ENCODE peak calls at places on chromosome 18, in eight cellular contexts. One of them, this sample, is unnamed.

GRCh38 chr18:76621184-76621583 is 126.1 kb upstream of the ZNF516 start:
- DNase-seq in body of pancreas: no peak
- DNase-seq in Panc1: no peak
- DNase-seq in AG10803: peak; percentile 11
- DNase-seq in coronary artery: no peak
- DNase-seq in foreskin fibroblast: peak; percentile 37
- DNase-seq in colonic mucosa: no peak
- DNase-seq in choroid plexus epithelial cell: peak; percentile 43
- DNase-seq in this sample: no peak

GRCh38 chr18:34709631-34710429 is at the start of gene DTNA:
- DNase-seq in coronary artery: no peak
- DNase-seq in AG10803: peak; percentile 98
- DNase-seq in body of pancreas: no peak
- DNase-seq in Panc1: no peak
- DNase-seq in choroid plexus epithelial cell: peak; percentile 98
- DNase-seq in foreskin fibroblast: peak; percentile 97
- DNase-seq in colonic mucosa: no peak
- DNase-seq in this sample: no peak

GRCh38 chr18:43525149-43525548 is 247.9 kb upstream of the SYT4 start:
- DNase-seq in foreskin fibroblast: no peak
- DNase-seq in body of pancreas: peak; percentile 77
- DNase-seq in coronary artery: no peak
- DNase-seq in AG10803: no peak
- DNase-seq in choroid plexus epithelial cell: no peak
- DNase-seq in colonic mucosa: no peak
- DNase-seq in Panc1: no peak
- DNase-seq in this sample: no peak

GRCh38 chr18:36534154-36534688 is 236.7 kb downstream of the FHOD3 start:
- DNase-seq in body of pancreas: no peak
- DNase-seq in Panc1: no peak
- DNase-seq in foreskin fibroblast: no peak
- DNase-seq in choroid plexus epithelial cell: no peak
- DNase-seq in coronary artery: peak; percentile 19
- DNase-seq in colonic mucosa: no peak
- DNase-seq in AG10803: no peak
- DNase-seq in this sample: no peak

GRCh38 chr18:54444309-54444914 is 86.7 kb downstream of the C18orf54 start:
- DNase-seq in body of pancreas: peak; percentile 63
- DNase-seq in foreskin fibroblast: peak; percentile 79
- DNase-seq in Panc1: peak; percentile 41
- DNase-seq in AG10803: peak; percentile 45
- DNase-seq in choroid plexus epithelial cell: peak; percentile 84
- DNase-seq in colonic mucosa: peak; percentile 69
- DNase-seq in coronary artery: no peak
- DNase-seq in this sample: peak; percentile 40

GRCh38 chr18:43170586-43170985 is 55.1 kb upstream of the RIT2 start:
- DNase-seq in coronary artery: no peak
- DNase-seq in body of pancreas: no peak
- DNase-seq in AG10803: no peak
- DNase-seq in choroid plexus epithelial cell: no peak
- DNase-seq in foreskin fibroblast: no peak
- DNase-seq in colonic mucosa: no peak
- DNase-seq in Panc1: no peak
- DNase-seq in this sample: no peak

GRCh38 chr18:36993068-36993467 is 164.1 kb downstream of the KIAA1328 start:
- DNase-seq in colonic mucosa: no peak
- DNase-seq in choroid plexus epithelial cell: peak; percentile 81
- DNase-seq in foreskin fibroblast: peak; percentile 48
- DNase-seq in AG10803: peak; percentile 57
- DNase-seq in Panc1: no peak
- DNase-seq in coronary artery: no peak
- DNase-seq in body of pancreas: no peak
- DNase-seq in this sample: no peak

GRCh38 chr18:79525556-79526467 is 130.1 kb downstream of the NFATC1 start:
- DNase-seq in coronary artery: peak; percentile 84
- DNase-seq in choroid plexus epithelial cell: no peak
- DNase-seq in body of pancreas: peak; percentile 32
- DNase-seq in colonic mucosa: no peak
- DNase-seq in AG10803: peak; percentile 30
- DNase-seq in Panc1: no peak
- DNase-seq in foreskin fibroblast: no peak
- DNase-seq in this sample: no peak

GRCh38 chr18:39561136-39561535 is 1995.5 kb upstream of the CELF4 start:
- DNase-seq in body of pancreas: no peak
- DNase-seq in coronary artery: no peak
- DNase-seq in Panc1: no peak
- DNase-seq in choroid plexus epithelial cell: no peak
- DNase-seq in foreskin fibroblast: peak; percentile 24
- DNase-seq in AG10803: peak; percentile 56
- DNase-seq in colonic mucosa: no peak
- DNase-seq in this sample: no peak

GRCh38 chr18:54215069-54215468 is 9.4 kb downstream of the MBD2 start:
- DNase-seq in AG10803: peak; percentile 74
- DNase-seq in foreskin fibroblast: peak; percentile 31
- DNase-seq in Panc1: no peak
- DNase-seq in colonic mucosa: no peak
- DNase-seq in body of pancreas: no peak
- DNase-seq in choroid plexus epithelial cell: peak; percentile 61
- DNase-seq in coronary artery: no peak
- DNase-seq in this sample: no peak

GRCh38 chr18:10259934-10260333 is 194.5 kb upstream of the APCDD1 start:
- DNase-seq in foreskin fibroblast: peak; percentile 61
- DNase-seq in AG10803: no peak
- DNase-seq in colonic mucosa: no peak
- DNase-seq in Panc1: no peak
- DNase-seq in body of pancreas: no peak
- DNase-seq in coronary artery: no peak
- DNase-seq in choroid plexus epithelial cell: no peak
- DNase-seq in this sample: no peak

GRCh38 chr18:24827500-24827899 is 367.1 kb downstream of the HRH4 start:
- DNase-seq in AG10803: peak; percentile 55
- DNase-seq in choroid plexus epithelial cell: no peak
- DNase-seq in foreskin fibroblast: peak; percentile 53
- DNase-seq in colonic mucosa: no peak
- DNase-seq in coronary artery: no peak
- DNase-seq in Panc1: no peak
- DNase-seq in body of pancreas: no peak
- DNase-seq in this sample: no peak
- TF ChIP-seq CTCF in AG10803: peak; percentile 24
- TF ChIP-seq CTCF in choroid plexus epithelial cell: no peak
- TF ChIP-seq CTCF in foreskin fibroblast: peak; percentile 18
- TF ChIP-seq CTCF in colonic mucosa: no peak
- TF ChIP-seq CTCF in coronary artery: no peak
- TF ChIP-seq CTCF in Panc1: no peak
- TF ChIP-seq CTCF in body of pancreas: no peak
- TF ChIP-seq CTCF in this sample: no peak

DNA sequence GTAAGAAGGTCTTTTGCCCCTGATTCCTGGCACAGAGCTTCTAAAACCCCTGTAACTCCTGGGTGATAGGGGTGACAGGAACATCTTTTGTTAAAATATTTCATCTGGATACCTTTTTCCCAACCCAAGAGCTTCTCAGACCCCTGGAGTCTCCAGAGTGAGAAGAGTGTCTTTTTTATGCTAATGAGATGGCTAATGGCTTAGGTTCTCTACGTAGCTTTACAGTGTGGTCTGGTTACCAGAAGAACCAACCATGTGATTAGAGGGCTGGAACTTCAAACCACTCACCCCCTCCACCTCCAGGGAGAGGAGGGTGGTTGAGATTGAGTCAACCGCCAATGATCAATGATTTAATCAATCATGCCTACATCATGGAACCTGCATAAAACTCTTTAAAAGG is 16.2 kb upstream of the DCC start:
- DNase-seq in body of pancreas: no peak
- DNase-seq in foreskin fibroblast: no peak
- DNase-seq in coronary artery: no peak
- DNase-seq in AG10803: no peak
- DNase-seq in choroid plexus epithelial cell: no peak
- DNase-seq in Panc1: no peak
- DNase-seq in colonic mucosa: no peak
- DNase-seq in this sample: no peak
- H3K4me3 ChIP-seq in body of pancreas: no peak overlapping the region
- H3K4me3 ChIP-seq in foreskin fibroblast: no peak overlapping the region
- H3K4me3 ChIP-seq in coronary artery: no peak overlapping the region
- H3K4me3 ChIP-seq in AG10803: no peak overlapping the region
- H3K4me3 ChIP-seq in choroid plexus epithelial cell: no peak overlapping the region
- H3K4me3 ChIP-seq in Panc1: no peak overlapping the region
- H3K4me3 ChIP-seq in colonic mucosa: no peak overlapping the region
- H3K4me3 ChIP-seq in this sample: no peak overlapping the region

GRCh38 chr18:74654637-74655036 is 57.0 kb downstream of the ZNF407 start:
- DNase-seq in Panc1: peak; percentile 38
- DNase-seq in foreskin fibroblast: peak; percentile 41
- DNase-seq in body of pancreas: no peak
- DNase-seq in choroid plexus epithelial cell: peak; percentile 61
- DNase-seq in AG10803: peak; percentile 44
- DNase-seq in coronary artery: no peak
- DNase-seq in colonic mucosa: no peak
- DNase-seq in this sample: no peak

DNA sequence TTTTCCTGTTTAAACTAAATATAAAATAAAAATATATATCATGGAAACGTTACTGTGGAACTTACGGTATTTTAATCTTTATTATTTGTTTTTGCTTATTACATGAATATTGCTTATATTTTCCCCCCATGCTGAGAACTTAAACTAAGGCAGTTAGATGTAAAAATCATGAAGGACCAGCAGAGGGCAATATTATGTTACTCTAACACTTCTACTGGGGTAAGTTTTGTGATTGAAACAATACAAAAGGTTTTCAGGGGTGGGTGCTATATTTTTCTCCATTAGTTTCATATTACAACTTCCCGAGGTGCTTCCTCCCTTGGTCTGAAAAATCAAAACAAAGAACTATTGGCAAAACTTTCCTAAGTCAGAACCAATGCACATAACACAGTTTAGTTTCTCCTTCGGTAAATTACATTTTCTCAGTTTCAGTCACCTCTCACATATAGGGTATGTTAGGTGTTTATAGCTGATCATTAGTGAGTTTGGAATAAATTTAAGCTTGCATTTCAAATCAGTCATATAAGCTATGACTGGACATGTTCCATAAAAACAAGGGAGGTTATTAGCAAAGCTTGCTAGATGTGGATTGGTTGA is 54.8 kb downstream of the ZNF407 start:
- DNase-seq in body of pancreas: no peak
- DNase-seq in choroid plexus epithelial cell: peak; percentile 81
- DNase-seq in foreskin fibroblast: peak; percentile 77
- DNase-seq in Panc1: peak; percentile 33
- DNase-seq in coronary artery: no peak
- DNase-seq in AG10803: peak; percentile 49
- DNase-seq in colonic mucosa: no peak
- DNase-seq in this sample: no peak
- TF ChIP-seq CTCF in body of pancreas: peak; percentile 52
- TF ChIP-seq CTCF in choroid plexus epithelial cell: peak; percentile 62
- TF ChIP-seq CTCF in foreskin fibroblast: peak; percentile 43
- TF ChIP-seq CTCF in Panc1: peak; percentile 73
- TF ChIP-seq CTCF in coronary artery: peak; percentile 37
- TF ChIP-seq CTCF in AG10803: peak; percentile 72
- TF ChIP-seq CTCF in colonic mucosa: peak; percentile 46
- TF ChIP-seq CTCF in this sample: peak; percentile 89

DNA sequence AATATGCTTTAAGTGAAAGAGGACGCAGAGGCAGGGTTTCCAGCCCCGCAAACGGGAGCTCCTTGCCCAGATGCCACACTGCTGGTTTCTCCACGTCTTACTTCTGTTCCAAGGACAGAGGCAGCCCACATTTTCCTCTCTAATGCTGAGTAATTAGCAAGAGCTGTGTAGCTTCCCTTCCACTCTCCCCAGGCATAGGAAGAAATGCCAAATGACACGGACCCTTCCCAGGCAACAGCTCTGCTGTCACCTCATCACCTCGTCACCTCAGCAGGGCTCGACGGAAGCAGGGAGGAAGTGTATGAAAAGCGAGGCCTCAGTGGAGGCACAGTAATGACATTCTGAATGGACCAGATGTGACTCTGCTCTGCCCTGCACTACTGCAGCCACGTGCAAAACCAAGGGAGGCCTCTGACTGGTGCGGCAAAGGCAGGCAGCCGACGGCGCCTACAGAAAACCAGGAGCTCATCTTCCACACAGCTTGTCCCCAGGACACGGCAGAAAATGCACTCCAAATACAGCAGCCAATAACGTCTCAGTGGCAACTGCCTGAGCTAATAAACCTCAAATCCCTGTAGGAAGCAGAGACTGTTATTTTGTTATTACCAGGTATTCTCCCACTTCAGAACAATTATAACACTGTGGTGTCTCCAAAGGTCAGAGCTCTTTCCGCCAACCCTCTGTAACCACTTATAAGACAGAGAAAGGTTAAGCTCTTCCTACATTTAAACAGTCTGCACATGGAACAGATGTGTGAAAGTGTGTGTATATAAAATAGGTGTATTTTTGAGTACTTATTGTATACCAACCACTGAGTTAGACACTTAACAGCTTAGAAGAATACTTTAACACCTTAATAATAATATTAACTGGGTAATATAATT is 64.3 kb downstream of the FBXO15 start:
- DNase-seq in colonic mucosa: no peak
- DNase-seq in Panc1: no peak
- DNase-seq in AG10803: peak; percentile 8
- DNase-seq in foreskin fibroblast: peak; percentile 30
- DNase-seq in body of pancreas: no peak
- DNase-seq in coronary artery: no peak
- DNase-seq in choroid plexus epithelial cell: no peak
- DNase-seq in this sample: no peak
- H3K4me3 ChIP-seq in colonic mucosa: no peak overlapping the region
- H3K4me3 ChIP-seq in Panc1: no peak overlapping the region
- H3K4me3 ChIP-seq in AG10803: no peak overlapping the region
- H3K4me3 ChIP-seq in foreskin fibroblast: no peak overlapping the region
- H3K4me3 ChIP-seq in body of pancreas: no peak overlapping the region
- H3K4me3 ChIP-seq in coronary artery: no peak overlapping the region
- H3K4me3 ChIP-seq in choroid plexus epithelial cell: no peak overlapping the region
- H3K4me3 ChIP-seq in this sample: no peak overlapping the region

DNA sequence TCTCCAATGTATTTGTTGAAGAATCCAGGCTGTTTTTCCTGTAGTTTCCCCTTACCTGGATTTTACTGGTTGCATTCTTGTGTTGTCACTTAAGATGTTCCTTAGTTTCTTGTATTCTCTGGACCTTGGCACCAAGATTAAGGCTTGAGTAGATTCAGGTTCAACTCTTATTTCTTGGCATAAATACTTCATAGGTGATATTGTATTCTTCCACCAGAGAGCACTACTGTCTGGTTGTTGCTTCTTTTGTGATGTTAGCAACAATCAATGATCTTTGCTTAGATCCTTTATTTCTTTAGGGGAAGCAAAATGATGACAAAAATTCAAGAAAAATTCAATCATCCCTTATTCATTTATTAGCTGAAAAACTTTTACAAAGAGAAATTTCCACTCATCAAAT is 211.1 kb downstream of the LOXHD1 start:
- DNase-seq in body of pancreas: no peak
- DNase-seq in AG10803: no peak
- DNase-seq in coronary artery: no peak
- DNase-seq in foreskin fibroblast: no peak
- DNase-seq in choroid plexus epithelial cell: no peak
- DNase-seq in Panc1: no peak
- DNase-seq in colonic mucosa: no peak
- DNase-seq in this sample: no peak
- TF ChIP-seq CTCF in body of pancreas: no peak
- TF ChIP-seq CTCF in AG10803: no peak
- TF ChIP-seq CTCF in coronary artery: no peak
- TF ChIP-seq CTCF in foreskin fibroblast: no peak
- TF ChIP-seq CTCF in choroid plexus epithelial cell: no peak
- TF ChIP-seq CTCF in Panc1: peak; percentile 7
- TF ChIP-seq CTCF in colonic mucosa: no peak
- TF ChIP-seq CTCF in this sample: no peak

GRCh38 chr18:50674307-50674706 is 114.4 kb downstream of the MAPK4 start:
- DNase-seq in colonic mucosa: no peak
- DNase-seq in foreskin fibroblast: no peak
- DNase-seq in choroid plexus epithelial cell: no peak
- DNase-seq in Panc1: no peak
- DNase-seq in body of pancreas: no peak
- DNase-seq in coronary artery: no peak
- DNase-seq in AG10803: no peak
- DNase-seq in this sample: no peak
- H3K4me3 ChIP-seq in colonic mucosa: no peak overlapping the region
- H3K4me3 ChIP-seq in foreskin fibroblast: no peak overlapping the region
- H3K4me3 ChIP-seq in choroid plexus epithelial cell: no peak overlapping the region
- H3K4me3 ChIP-seq in Panc1: no peak overlapping the region
- H3K4me3 ChIP-seq in body of pancreas: no peak overlapping the region
- H3K4me3 ChIP-seq in coronary artery: no peak overlapping the region
- H3K4me3 ChIP-seq in AG10803: no peak overlapping the region
- H3K4me3 ChIP-seq in this sample: no peak overlapping the region